ENCODE peak calls at places on chromosomes 7 and 10, in eight cellular contexts. G is Caki2, V is fibroblast of mammary gland, Z is HS-5, S is NCI-H1105 treated with DMSO at 0.1 percent for 48 hours, R is memory B cell, H is HL-60, D is GM12865. A is an unnamed sample.

GRCh38 chr10:114758331-114758730 is 63.2 kb upstream of the FHIP2A start:
- DNase-seq in Z (no peak), V (no peak), S (no peak), R (no peak), G (peak; percentile 41), H (no peak), D (no peak), A (no peak)

GRCh38 chr7:22193361-22194016 is 163.5 kb downstream of the RAPGEF5 start:
- DNase-seq in H (no peak), V (peak; percentile 18), G (no peak), R (no peak), S (peak; percentile 76), D (no peak), Z (no peak), A (no peak)

GRCh38 chr10:132630156-132630555 is 92.6 kb downstream of the INPP5A start:
- DNase-seq in R (no peak), H (no peak), S (no peak), G (no peak), Z (no peak), V (no peak), D (no peak), A (no peak)

GRCh38 chr10:71228875-71229720 is 16.7 kb downstream of the UNC5B start:
- DNase-seq in G (no peak), D (no peak), V (no peak), H (no peak), Z (no peak), R (no peak), S (no peak), A (no peak)

GRCh38 chr7:155373359-155374273 is 75.9 kb downstream of the INSIG1 start:
- DNase-seq in H (no peak), Z (no peak), R (no peak), V (no peak), D (no peak), G (no peak), S (no peak), A (no peak)

GRCh38 chr7:83794834-83795233 is 145.9 kb upstream of the SEMA3E start:
- DNase-seq in H (no peak), Z (no peak), G (no peak), D (no peak), R (no peak), S (no peak), V (no peak), A (no peak)

GRCh38 chr10:96376483-96376882 is 17.7 kb upstream of the OPALIN start:
- DNase-seq in S (no peak), D (peak; percentile 58), G (no peak), V (no peak), Z (no peak), H (no peak), R (no peak), A (no peak)

GRCh38 chr10:53140516-53140915 is 367.9 kb upstream of the MBL2 start:
- DNase-seq in H (no peak), G (no peak), R (no peak), Z (peak; percentile 68), V (no peak), D (no peak), S (no peak), A (no peak)

GRCh38 chr7:149547126-149547525 is 49.5 kb upstream of the ZNF746 start:
- DNase-seq in V (no peak), G (no peak), H (no peak), Z (no peak), D (peak; percentile 11), R (no peak), S (no peak), A (no peak)

GRCh38 chr7:95690367-95690947 is 81.9 kb upstream of the DYNC1I1 start:
- DNase-seq in S (peak; percentile 66), V (peak; percentile 63), Z (no peak), R (peak; percentile 27), G (peak; percentile 74), H (peak; percentile 26), D (peak; percentile 54), A (peak; percentile 71)

GRCh38 chr10:110209926-110210662 is 2.7 kb downstream of the MXI1 start:
- DNase-seq in D (peak; percentile 28), V (peak; percentile 14), Z (no peak), S (peak; percentile 0), R (no peak), G (peak; percentile 44), H (peak; percentile 29), A (peak; percentile 72)

GRCh38 chr7:45689011-45689796 is 115.0 kb downstream of the ADCY1 start:
- DNase-seq in G (no peak), S (no peak), Z (peak; percentile 89), D (peak; percentile 24), V (peak; percentile 76), H (no peak), R (no peak), A (no peak)

GRCh38 chr10:116553378-116553980 is 7.7 kb downstream of the PNLIP start:
- DNase-seq in G (no peak), H (no peak), R (no peak), D (no peak), V (no peak), S (no peak), Z (no peak), A (no peak)